ENCODE peak calls at places on chromosomes 7 and 10, in five cellular contexts. One of them, this sample, is unnamed.

GRCh38 chr7:127706766-127707165 is 54.8 kb downstream of the SND1 start:
- DNase-seq in adrenal gland: no peak
- DNase-seq in retinal pigment epithelial cell: no peak
- DNase-seq in astrocyte: no peak
- DNase-seq in stomach: no peak
- DNase-seq in this sample: peak

GRCh38 chr10:104895981-104896380 is 254.9 kb downstream of the SORCS3 start:
- DNase-seq in adrenal gland: no peak
- DNase-seq in retinal pigment epithelial cell: no peak
- DNase-seq in astrocyte: no peak
- DNase-seq in stomach: no peak
- DNase-seq in this sample: no peak

GRCh38 chr10:100330128-100330527 is at the start of gene PKD2L1:
- DNase-seq in adrenal gland: no peak
- DNase-seq in retinal pigment epithelial cell: no peak
- DNase-seq in astrocyte: no peak
- DNase-seq in stomach: no peak
- DNase-seq in this sample: no peak

GRCh38 chr7:25303380-25304321 is 75.4 kb upstream of the NPVF start:
- DNase-seq in adrenal gland: no peak
- DNase-seq in retinal pigment epithelial cell: no peak
- DNase-seq in astrocyte: peak
- DNase-seq in stomach: no peak
- DNase-seq in this sample: peak

GRCh38 chr10:117004627-117005453 is at the start of gene SHTN1:
- DNase-seq in adrenal gland: peak
- DNase-seq in retinal pigment epithelial cell: peak
- DNase-seq in astrocyte: peak
- DNase-seq in stomach: peak
- DNase-seq in this sample: peak

GRCh38 chr7:137942459-137943115 is 59.3 kb downstream of the CREB3L2 start:
- DNase-seq in adrenal gland: no peak
- DNase-seq in retinal pigment epithelial cell: no peak
- DNase-seq in astrocyte: no peak
- DNase-seq in stomach: no peak
- DNase-seq in this sample: no peak

GRCh38 chr7:133517766-133518165 is 264.9 kb downstream of the EXOC4 start:
- DNase-seq in adrenal gland: no peak
- DNase-seq in retinal pigment epithelial cell: no peak
- DNase-seq in astrocyte: peak
- DNase-seq in stomach: no peak
- DNase-seq in this sample: no peak

GRCh38 chr7:151017953-151018420 is 6.3 kb downstream of the ATG9B start:
- DNase-seq in adrenal gland: peak
- DNase-seq in retinal pigment epithelial cell: no peak
- DNase-seq in astrocyte: no peak
- DNase-seq in stomach: peak
- DNase-seq in this sample: peak

GRCh38 chr10:27319752-27320561 is 79.4 kb upstream of the ACBD5 start:
- DNase-seq in adrenal gland: peak
- DNase-seq in retinal pigment epithelial cell: peak
- DNase-seq in astrocyte: peak
- DNase-seq in stomach: peak
- DNase-seq in this sample: peak

GRCh38 chr7:95993420-95993819 is 221.1 kb downstream of the DYNC1I1 start:
- DNase-seq in adrenal gland: no peak
- DNase-seq in retinal pigment epithelial cell: no peak
- DNase-seq in astrocyte: no peak
- DNase-seq in stomach: no peak
- DNase-seq in this sample: no peak
- TF ChIP-seq CTCF in adrenal gland: peak
- TF ChIP-seq CTCF in retinal pigment epithelial cell: no peak
- TF ChIP-seq CTCF in astrocyte: no peak
- TF ChIP-seq CTCF in stomach: no peak
- TF ChIP-seq CTCF in this sample: no peak

GRCh38 chr7:55473935-55474334 is 98.4 kb downstream of the VOPP1 start:
- DNase-seq in adrenal gland: no peak
- DNase-seq in retinal pigment epithelial cell: no peak
- DNase-seq in astrocyte: no peak
- DNase-seq in stomach: peak
- DNase-seq in this sample: no peak
- H3K4me3 ChIP-seq in adrenal gland: no peak
- H3K4me3 ChIP-seq in retinal pigment epithelial cell: no peak
- H3K4me3 ChIP-seq in astrocyte: no peak
- H3K4me3 ChIP-seq in stomach: no peak
- H3K4me3 ChIP-seq in this sample: no peak

GRCh38 chr10:35423505-35424306 is 87.4 kb downstream of the CCNY start:
- DNase-seq in adrenal gland: no peak
- DNase-seq in retinal pigment epithelial cell: no peak
- DNase-seq in astrocyte: peak
- DNase-seq in stomach: no peak
- DNase-seq in this sample: peak
- TF ChIP-seq CTCF in adrenal gland: no peak
- TF ChIP-seq CTCF in retinal pigment epithelial cell: no peak
- TF ChIP-seq CTCF in astrocyte: peak
- TF ChIP-seq CTCF in stomach: no peak
- TF ChIP-seq CTCF in this sample: peak

GRCh38 chr10:92156874-92157273 is 134.0 kb downstream of the CPEB3 start:
- DNase-seq in adrenal gland: no peak
- DNase-seq in retinal pigment epithelial cell: no peak
- DNase-seq in astrocyte: no peak
- DNase-seq in stomach: no peak
- DNase-seq in this sample: no peak
- H3K4me3 ChIP-seq in adrenal gland: no peak
- H3K4me3 ChIP-seq in retinal pigment epithelial cell: no peak
- H3K4me3 ChIP-seq in astrocyte: no peak
- H3K4me3 ChIP-seq in stomach: no peak
- H3K4me3 ChIP-seq in this sample: no peak

GRCh38 chr10:130689743-130690626 is 553.8 kb downstream of the GLRX3 start:
- DNase-seq in adrenal gland: no peak
- DNase-seq in retinal pigment epithelial cell: no peak
- DNase-seq in astrocyte: no peak
- DNase-seq in stomach: no peak
- DNase-seq in this sample: no peak

GRCh38 chr10:130687566-130687965 is 551.4 kb downstream of the GLRX3 start:
- DNase-seq in adrenal gland: no peak
- DNase-seq in retinal pigment epithelial cell: no peak
- DNase-seq in astrocyte: no peak
- DNase-seq in stomach: no peak
- DNase-seq in this sample: no peak

GRCh38 chr10:130691787-130692186 is 555.6 kb downstream of the GLRX3 start:
- DNase-seq in adrenal gland: no peak
- DNase-seq in retinal pigment epithelial cell: no peak
- DNase-seq in astrocyte: no peak
- DNase-seq in stomach: no peak
- DNase-seq in this sample: no peak

GRCh38 chr10:130686680-130687300 is 550.6 kb downstream of the GLRX3 start:
- DNase-seq in adrenal gland: no peak
- DNase-seq in retinal pigment epithelial cell: no peak
- DNase-seq in astrocyte: no peak
- DNase-seq in stomach: no peak
- DNase-seq in this sample: no peak
- TF ChIP-seq CTCF in adrenal gland: peak
- TF ChIP-seq CTCF in retinal pigment epithelial cell: no peak
- TF ChIP-seq CTCF in astrocyte: no peak
- TF ChIP-seq CTCF in stomach: no peak
- TF ChIP-seq CTCF in this sample: no peak

DNA sequence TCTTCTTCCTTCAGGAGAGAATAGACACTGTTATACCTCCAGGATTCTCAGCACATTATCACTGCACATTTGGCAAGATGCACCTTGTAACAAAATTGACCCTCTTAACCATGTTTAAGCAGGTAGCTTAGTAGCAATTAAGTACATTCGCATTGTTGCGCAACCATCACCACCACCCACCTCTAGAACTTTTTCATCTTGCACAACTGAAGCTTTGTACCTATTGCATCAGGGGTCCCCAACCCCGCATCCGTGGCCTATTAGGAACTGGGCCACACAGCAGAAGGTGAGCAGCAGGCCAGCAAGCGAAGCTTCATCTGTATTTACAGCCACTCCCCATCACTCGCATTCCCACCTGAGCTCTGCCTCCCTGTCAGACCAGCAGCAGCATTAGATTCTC is 29.9 kb upstream of the SMURF1 start:
- DNase-seq in adrenal gland: no peak
- DNase-seq in retinal pigment epithelial cell: no peak
- DNase-seq in astrocyte: no peak
- DNase-seq in stomach: no peak
- DNase-seq in this sample: no peak
- H3K4me3 ChIP-seq in adrenal gland: no peak
- H3K4me3 ChIP-seq in retinal pigment epithelial cell: no peak
- H3K4me3 ChIP-seq in astrocyte: no peak
- H3K4me3 ChIP-seq in stomach: no peak
- H3K4me3 ChIP-seq in this sample: no peak

GRCh38 chr7:139034855-139035587 is 821 bp downstream of the ZC3HAV1L start:
- DNase-seq in adrenal gland: peak
- DNase-seq in retinal pigment epithelial cell: no peak
- DNase-seq in astrocyte: peak
- DNase-seq in stomach: no peak
- DNase-seq in this sample: peak
- TF ChIP-seq CTCF in adrenal gland: no peak
- TF ChIP-seq CTCF in retinal pigment epithelial cell: peak
- TF ChIP-seq CTCF in astrocyte: no peak
- TF ChIP-seq CTCF in stomach: no peak
- TF ChIP-seq CTCF in this sample: peak